ENCODE peak calls at places on chromosomes 7 and 10, in four cellular contexts. One of them, this sample, is unnamed.

GRCh38 chr7:121473645-121474300 is 77.7 kb upstream of the FAM3C start:
- DNase-seq in SJCRH30: peak
- DNase-seq in Kasumi-1: no peak
- DNase-seq in GDM1: no peak
- DNase-seq in this sample: no peak

GRCh38 chr7:2771274-2771711 is 72.8 kb downstream of the GNA12 start:
- DNase-seq in SJCRH30: no peak
- DNase-seq in Kasumi-1: no peak
- DNase-seq in GDM1: peak
- DNase-seq in this sample: peak

GRCh38 chr10:120506674-120507073 is 49.6 kb downstream of the PLPP4 start:
- DNase-seq in SJCRH30: no peak
- DNase-seq in Kasumi-1: no peak
- DNase-seq in GDM1: no peak
- DNase-seq in this sample: no peak

GRCh38 chr10:13708256-13708990 is 121.7 kb downstream of the PRPF18 start:
- DNase-seq in SJCRH30: peak
- DNase-seq in Kasumi-1: no peak
- DNase-seq in GDM1: no peak
- DNase-seq in this sample: no peak

GRCh38 chr7:79308176-79308575 is 145.3 kb downstream of the MAGI2 start:
- DNase-seq in SJCRH30: no peak
- DNase-seq in Kasumi-1: no peak
- DNase-seq in GDM1: no peak
- DNase-seq in this sample: no peak

GRCh38 chr7:123580406-123581161 is 21.0 kb upstream of the ASB15 start:
- DNase-seq in SJCRH30: peak
- DNase-seq in Kasumi-1: peak
- DNase-seq in GDM1: no peak
- DNase-seq in this sample: peak

GRCh38 chr10:29982997-29983648 is 76.3 kb downstream of the JCAD start:
- DNase-seq in SJCRH30: no peak
- DNase-seq in Kasumi-1: no peak
- DNase-seq in GDM1: no peak
- DNase-seq in this sample: no peak

GRCh38 chr10:6212806-6213205 is 10.1 kb downstream of the PFKFB3 start:
- DNase-seq in SJCRH30: no peak
- DNase-seq in Kasumi-1: no peak
- DNase-seq in GDM1: no peak
- DNase-seq in this sample: no peak

GRCh38 chr7:15007507-15007906 is 105.0 kb upstream of the DGKB start:
- DNase-seq in SJCRH30: peak
- DNase-seq in Kasumi-1: peak
- DNase-seq in GDM1: no peak
- DNase-seq in this sample: peak

GRCh38 chr7:142602756-142603155 is 146.5 kb upstream of the PRSS1 start:
- DNase-seq in SJCRH30: peak
- DNase-seq in Kasumi-1: no peak
- DNase-seq in GDM1: no peak
- DNase-seq in this sample: no peak

GRCh38 chr10:96468845-96469244 is 44.9 kb downstream of the TLL2 start:
- DNase-seq in SJCRH30: peak
- DNase-seq in Kasumi-1: no peak
- DNase-seq in GDM1: no peak
- DNase-seq in this sample: no peak

GRCh38 chr7:23021581-23021980 is 7.7 kb upstream of the HYCC1 start:
- DNase-seq in SJCRH30: no peak
- DNase-seq in Kasumi-1: no peak
- DNase-seq in GDM1: no peak
- DNase-seq in this sample: no peak

GRCh38 chr7:81725496-81726117 is 44.2 kb downstream of the HGF start:
- DNase-seq in SJCRH30: peak
- DNase-seq in Kasumi-1: no peak
- DNase-seq in GDM1: no peak
- DNase-seq in this sample: no peak

GRCh38 chr7:104921596-104921995 is 92.4 kb upstream of the KMT2E start:
- DNase-seq in SJCRH30: no peak
- DNase-seq in Kasumi-1: no peak
- DNase-seq in GDM1: no peak
- DNase-seq in this sample: no peak

GRCh38 chr10:15043674-15044073 is at the start of gene OLAH:
- DNase-seq in SJCRH30: no peak
- DNase-seq in Kasumi-1: no peak
- DNase-seq in GDM1: no peak
- DNase-seq in this sample: no peak